ENCODE peak calls at places on chromosomes 7 and 10, in four cellular contexts. X is sigmoid colon, O is suprapubic skin, Z is HepG2. V is an unnamed sample.

GRCh38 chr10:26486304-26486703 is 48.2 kb downstream of the APBB1IP start:
- DNase-seq in O (no peak), Z (no peak), X (no peak), V (no peak)

GRCh38 chr10:44569193-44570091 is 184.5 kb upstream of the CXCL12 start:
- DNase-seq in X (no peak), O (no peak), Z (no peak), V (no peak)

GRCh38 chr7:36607206-36607515 is 117.1 kb downstream of the AOAH start:
- DNase-seq in O (no peak), Z (no peak), X (no peak), V (no peak)

GRCh38 chr7:87580636-87581035 is 20.0 kb downstream of the ABCB1 start:
- DNase-seq in Z (no peak), X (no peak), O (no peak), V (no peak)

GRCh38 chr10:17744395-17744841 is 7.6 kb upstream of the TMEM236 start:
- DNase-seq in O (no peak), Z (no peak), X (no peak), V (no peak)

GRCh38 chr7:92837214-92837749 is 909 bp upstream of the CDK6 start:
- DNase-seq in X (no peak), O (no peak), Z (peak; percentile 10), V (no peak)

GRCh38 chr7:69659964-69660363 is 61.7 kb downstream of the AUTS2 start:
- DNase-seq in Z (no peak), X (no peak), O (no peak), V (no peak)

GRCh38 chr10:128035557-128035973 is 90.7 kb downstream of the MKI67 start:
- DNase-seq in Z (no peak), X (no peak), O (no peak), V (peak; percentile 27)

GRCh38 chr10:12907651-12908050 is 93.9 kb downstream of the CCDC3 start:
- DNase-seq in Z (no peak), X (no peak), O (no peak), V (no peak)

GRCh38 chr7:3493499-3493898 is 192.4 kb downstream of the SDK1 start:
- DNase-seq in X (no peak), O (no peak), Z (peak; percentile 9), V (no peak)

GRCh38 chr7:55133630-55134392 is 115.0 kb downstream of the EGFR start:
- DNase-seq in Z (peak; percentile 73), X (peak; percentile 79), O (peak; percentile 70), V (no peak)

GRCh38 chr10:88347022-88347421 is 236.1 kb downstream of the RNLS start:
- DNase-seq in Z (no peak), O (no peak), X (no peak), V (no peak)

GRCh38 chr10:128530301-128530700 is 404.1 kb upstream of the MKI67 start:
- DNase-seq in O (no peak), Z (no peak), X (no peak), V (no peak)

GRCh38 chr10:79044846-79045245 is 23.9 kb upstream of the ZMIZ1 start:
- DNase-seq in Z (no peak), O (peak; percentile 40), X (peak; percentile 50), V (no peak)

GRCh38 chr10:92573091-92573797 is 649 bp downstream of the IDE start:
- DNase-seq in Z (no peak), O (no peak), X (peak; percentile 72), V (peak; percentile 10)

GRCh38 chr10:80945267-80945880 is 407.7 kb downstream of the SH2D4B start:
- DNase-seq in Z (peak; percentile 3), O (no peak), X (no peak), V (peak; percentile 22)

GRCh38 chr10:112951349-112952281 is 1.6 kb downstream of the TCF7L2 start:
- DNase-seq in O (peak; percentile 76), X (peak; percentile 82), Z (peak; percentile 86), V (peak; percentile 46)

GRCh38 chr10:132626019-132626760 is 88.6 kb downstream of the INPP5A start:
- DNase-seq in X (peak; percentile 62), O (peak; percentile 48), Z (no peak), V (no peak)

GRCh38 chr7:38120076-38120475 is 58.0 kb upstream of the STARD3NL start:
- DNase-seq in X (no peak), Z (no peak), O (no peak), V (no peak)

GRCh38 chr10:112783653-112784426 is 166.2 kb upstream of the TCF7L2 start:
- DNase-seq in X (no peak), O (no peak), Z (no peak), V (no peak)

GRCh38 chr7:468141-468540 is 51.5 kb downstream of the PDGFA start:
- DNase-seq in O (no peak), Z (no peak), X (no peak), V (no peak)

DNA sequence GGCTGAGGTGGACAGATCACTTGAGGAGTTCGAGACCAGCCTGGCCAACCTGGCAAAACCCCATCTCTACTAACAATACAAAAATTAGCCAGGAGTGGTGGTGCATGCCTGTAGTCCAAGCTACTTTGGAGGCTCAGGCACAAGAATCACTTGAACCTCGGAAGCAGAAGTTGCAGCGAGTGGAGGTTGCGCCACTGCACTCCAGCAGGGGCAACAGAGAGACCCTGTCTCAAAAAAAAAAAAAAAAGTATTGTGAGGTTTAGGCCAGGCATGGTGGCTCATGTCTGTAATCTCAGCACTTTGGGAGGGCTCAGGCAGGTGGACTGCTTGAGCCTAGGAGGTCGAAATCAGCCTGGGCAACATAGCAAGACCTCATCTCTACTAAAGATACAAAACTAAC is 16.0 kb downstream of the TET1 start:
- DNase-seq in O (no peak), Z (no peak), X (no peak), V (no peak)
- TF ChIP-seq CTCF in O (no peak), Z (no peak), X (no peak), V (no peak)

GRCh38 chr7:82019538-82019937 is 249.7 kb upstream of the HGF start:
- DNase-seq in Z (no peak), X (no peak), O (no peak), V (no peak)

GRCh38 chr7:82021713-82022112 is 251.9 kb upstream of the HGF start:
- DNase-seq in O (no peak), X (no peak), Z (no peak), V (no peak)

GRCh38 chr7:82018226-82018625 is 248.4 kb upstream of the HGF start:
- DNase-seq in X (no peak), O (no peak), Z (no peak), V (no peak)

GRCh38 chr7:82017334-82017943 is 247.6 kb upstream of the HGF start:
- DNase-seq in Z (peak; percentile 9), O (no peak), X (no peak), V (no peak)

GRCh38 chr7:82020076-82020475 is 250.2 kb upstream of the HGF start:
- DNase-seq in Z (no peak), X (no peak), O (no peak), V (no peak)
- TF ChIP-seq POLR2AphosphoS5 in Z (no peak), X (no peak), O (no peak), V (no peak)

GRCh38 chr10:114163062-114163861 is 10.7 kb downstream of the CCDC186 start:
- DNase-seq in Z (no peak), O (no peak), X (no peak), V (no peak)

DNA sequence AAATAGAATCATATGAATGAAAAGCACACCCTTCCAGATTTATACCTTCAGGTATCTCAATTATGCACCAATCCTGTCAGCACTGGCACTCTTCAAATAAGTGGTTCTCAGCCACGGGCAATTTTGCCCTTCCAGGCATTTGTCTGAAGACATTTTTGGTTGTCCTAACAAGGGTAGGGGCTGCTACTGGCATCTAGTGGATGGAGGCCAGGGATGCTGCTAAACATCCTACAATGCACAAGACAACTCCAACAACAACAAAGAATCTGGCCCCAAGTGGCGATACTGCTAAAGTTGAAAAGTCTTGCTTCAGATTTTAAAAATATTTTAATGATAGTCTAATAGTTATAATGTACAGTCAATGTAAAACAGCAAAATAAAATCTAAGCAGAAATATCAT is 16.1 kb downstream of the CCDC186 start:
- DNase-seq in X (no peak), O (no peak), Z (no peak), V (no peak)
- TF ChIP-seq CTCF in X (no peak), O (no peak), Z (no peak), V (no peak)

DNA sequence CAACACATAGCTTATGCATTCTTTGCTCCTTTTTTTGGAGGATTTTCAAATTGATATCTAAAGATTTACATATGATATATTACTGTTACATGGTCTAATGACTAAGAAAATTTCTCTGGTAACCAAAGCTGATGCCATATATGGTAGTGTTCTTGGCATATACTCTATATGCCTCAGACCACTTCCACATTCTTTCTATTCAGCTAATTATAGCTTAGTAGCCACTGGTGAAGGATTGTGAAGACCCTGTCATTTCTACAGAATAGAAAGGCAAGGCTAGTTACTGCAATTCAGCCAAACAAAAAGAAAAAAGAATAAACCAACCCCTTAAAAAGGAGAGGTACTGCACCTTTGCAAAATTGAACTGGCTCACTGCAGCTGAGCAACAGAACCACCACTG is 3.7 kb downstream of the PURB start:
- DNase-seq in O (no peak), X (no peak), Z (no peak), V (no peak)
- TF ChIP-seq POLR2AphosphoS5 in O (no peak), X (no peak), Z (no peak), V (no peak)

GRCh38 chr7:39951156-39951942 is 1.3 kb downstream of the CDK13 start:
- DNase-seq in O (peak; percentile 70), Z (peak; percentile 47), X (peak; percentile 79), V (peak; percentile 59)
- TF ChIP-seq CTCF in O (peak; percentile 44), Z (peak; percentile 72), X (peak; percentile 37), V (no peak)

GRCh38 chr10:59708816-59709471 is 706 bp downstream of the SLC16A9 start:
- DNase-seq in Z (no peak), X (peak; percentile 58), O (no peak), V (peak; percentile 49)
- TF ChIP-seq POLR2AphosphoS5 in Z (no peak), X (no peak), O (no peak), V (no peak)

GRCh38 chr7:2242541-2243482 is 786 bp downstream of the NUDT1 start:
- DNase-seq in Z (peak; percentile 26), X (no peak), O (no peak), V (no peak)
- TF ChIP-seq CTCF in Z (peak; percentile 11), X (peak; percentile 25), O (no peak), V (no peak)

GRCh38 chr7:17109017-17109416 is 189.4 kb upstream of the AHR start:
- DNase-seq in O (no peak), X (no peak), Z (no peak), V (no peak)
- TF ChIP-seq POLR2AphosphoS5 in O (no peak), X (no peak), Z (no peak), V (no peak)

GRCh38 chr10:100100651-100101525 is 19.2 kb upstream of the CPN1 start:
- DNase-seq in O (no peak), Z (peak; percentile 76), X (no peak), V (no peak)
- TF ChIP-seq CTCF in O (no peak), Z (peak; percentile 91), X (no peak), V (no peak)

V was measured in prostate gland.